ENCODE peak calls at places on chromosomes 5 and 9, in four cellular contexts. D is left ventricle myocardium inferior, U is colonic mucosa, I is mesenchymal stem cell. Y is an unnamed sample.

GRCh38 chr9:36268007-36268427 is 9.8 kb upstream of the GNE start:
- DNase-seq in D (no peak), U (no peak), I (peak; percentile 48), Y (no peak)

GRCh38 chr5:307306-307705 is 14.2 kb upstream of the AHRR start:
- DNase-seq in D (no peak), U (no peak), I (no peak), Y (no peak)

GRCh38 chr5:55533806-55534435 is 843 bp downstream of the PLPP1 start:
- DNase-seq in I (peak; percentile 81), U (peak; percentile 57), D (no peak), Y (no peak)

GRCh38 chr9:4066682-4067081 is 233.2 kb downstream of the GLIS3 start:
- DNase-seq in I (no peak), D (no peak), U (no peak), Y (no peak)

GRCh38 chr5:56278267-56278826 is 45.2 kb upstream of the ANKRD55 start:
- DNase-seq in D (no peak), I (peak; percentile 92), U (no peak), Y (no peak)

GRCh38 chr9:112439825-112440224 is 46.8 kb upstream of the KIAA1958 start:
- DNase-seq in U (no peak), D (no peak), I (no peak), Y (no peak)

GRCh38 chr9:37903581-37903830 is 421 bp downstream of the SLC25A51 start:
- DNase-seq in U (peak; percentile 78), I (peak; percentile 59), D (no peak), Y (peak; percentile 62)

GRCh38 chr5:143235423-143235822 is 168.1 kb downstream of the NR3C1 start:
- DNase-seq in D (no peak), I (peak; percentile 61), U (no peak), Y (no peak)

GRCh38 chr5:78649816-78650561 is 1.4 kb upstream of the LHFPL2 start:
- DNase-seq in U (no peak), I (peak; percentile 70), D (no peak), Y (no peak)

GRCh38 chr5:59134770-59135169 is 551.9 kb downstream of the RAB3C start:
- DNase-seq in I (no peak), U (no peak), D (no peak), Y (no peak)

GRCh38 chr5:165325201-165325600 is 1819.8 kb downstream of the MAT2B start:
- DNase-seq in U (no peak), I (no peak), D (no peak), Y (no peak)

GRCh38 chr5:88269222-88269771 is 652 bp upstream of the TMEM161B start:
- DNase-seq in D (no peak), U (peak; percentile 17), I (peak; percentile 35), Y (no peak)

GRCh38 chr5:61114441-61114840 is 47.8 kb downstream of the SMIM15 start:
- DNase-seq in I (no peak), D (no peak), U (no peak), Y (no peak)

GRCh38 chr5:62718368-62718767 is 139.7 kb downstream of the LRRC70 start:
- DNase-seq in U (no peak), I (no peak), D (no peak), Y (no peak)

GRCh38 chr5:109612278-109612905 is 77.3 kb upstream of the MAN2A1 start:
- DNase-seq in D (no peak), U (no peak), I (no peak), Y (no peak)

GRCh38 chr5:91407204-91407603 is 24.1 kb upstream of the ARRDC3 start:
- DNase-seq in D (no peak), U (no peak), I (no peak), Y (no peak)

DNA sequence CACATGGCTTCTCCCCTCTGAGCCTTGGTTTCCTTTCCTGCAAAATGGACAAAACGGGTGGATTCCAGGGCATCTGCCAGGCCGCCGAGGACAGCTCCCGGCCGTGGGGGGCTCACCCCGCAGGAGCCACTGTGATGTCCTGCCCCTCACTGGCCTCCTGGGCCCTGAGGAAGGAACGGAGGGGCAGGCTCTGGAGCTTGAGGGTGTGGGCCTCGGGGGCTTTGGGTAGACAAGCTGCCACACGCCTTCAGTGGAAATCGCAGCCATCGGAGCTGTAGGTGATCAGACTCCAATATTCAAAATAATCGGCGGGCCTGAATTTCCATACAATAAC is 32.2 kb upstream of the UBAC1 start:
- DNase-seq in I (no peak), U (no peak), D (no peak), Y (no peak)
- H3K4me3 ChIP-seq in I (no peak overlapping the region), U (peak overlapping the region; percentile 14), D (peak overlapping the region; percentile 55), Y (peak overlapping the region; percentile 56)

GRCh38 chr9:129365196-129365595 is 187.1 kb upstream of the IER5L start:
- DNase-seq in I (no peak), U (no peak), D (no peak), Y (no peak)

GRCh38 chr9:129359871-129360536 is 181.9 kb upstream of the IER5L start:
- DNase-seq in D (no peak), U (no peak), I (no peak), Y (no peak)

GRCh38 chr9:129362287-129363098 is 184.4 kb upstream of the IER5L start:
- DNase-seq in U (no peak), D (no peak), I (no peak), Y (no peak)

GRCh38 chr9:129361196-129361595 is 183.1 kb upstream of the IER5L start:
- DNase-seq in D (no peak), U (no peak), I (no peak), Y (no peak)

DNA sequence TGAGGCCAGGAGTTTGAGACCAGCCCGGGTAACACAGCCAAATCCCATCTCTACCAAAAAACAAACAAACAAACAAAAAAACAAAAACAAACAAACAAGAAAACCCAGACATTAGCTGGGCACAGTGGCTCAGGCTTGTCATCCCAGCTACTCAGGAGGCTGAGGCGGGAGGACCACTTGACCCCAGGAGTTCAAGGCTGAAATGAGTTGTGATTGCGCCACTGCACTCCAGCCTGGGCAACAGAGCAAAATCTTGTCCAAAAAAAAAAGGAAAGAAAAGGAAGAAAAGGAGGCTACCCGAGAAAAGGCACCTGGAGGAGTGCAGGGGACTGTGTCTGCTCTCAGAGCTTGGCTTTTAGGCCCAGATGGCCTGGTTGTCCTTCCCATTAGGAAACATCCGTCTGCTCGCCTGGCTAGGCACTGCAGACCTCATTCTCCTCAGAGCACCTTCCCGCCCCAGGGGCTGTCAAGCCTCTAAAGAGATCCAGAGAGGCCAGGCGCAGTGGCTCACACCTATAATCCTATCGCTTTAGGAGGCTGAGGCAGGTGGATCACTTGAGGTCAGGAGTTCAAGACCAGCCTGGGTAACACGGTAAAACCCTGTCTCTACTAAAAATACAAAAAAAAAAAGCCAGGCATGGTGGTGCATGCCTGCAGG is 185.3 kb upstream of the IER5L start:
- DNase-seq in D (no peak), I (no peak), U (no peak), Y (no peak)
- H3K4me1 ChIP-seq in D (no peaks in the 10 kb centered on the region), I (peaks cover 17% of the 10 kb centered on the region), U (no peaks in the 10 kb centered on the region), Y (no peaks in the 10 kb centered on the region)

GRCh38 chr9:121302341-121302740 is 34.4 kb downstream of the GSN start:
- DNase-seq in D (no peak), U (no peak), I (no peak), Y (peak; percentile 42)

GRCh38 chr9:121302786-121303185 is 34.8 kb downstream of the GSN start:
- DNase-seq in I (no peak), U (no peak), D (no peak), Y (no peak)

GRCh38 chr9:121305269-121305994 is 37.5 kb downstream of the GSN start:
- DNase-seq in D (peak; percentile 85), I (no peak), U (no peak), Y (peak; percentile 88)

GRCh38 chr9:121303456-121304451 is 35.8 kb downstream of the GSN start:
- DNase-seq in D (no peak), I (no peak), U (no peak), Y (no peak)

DNA sequence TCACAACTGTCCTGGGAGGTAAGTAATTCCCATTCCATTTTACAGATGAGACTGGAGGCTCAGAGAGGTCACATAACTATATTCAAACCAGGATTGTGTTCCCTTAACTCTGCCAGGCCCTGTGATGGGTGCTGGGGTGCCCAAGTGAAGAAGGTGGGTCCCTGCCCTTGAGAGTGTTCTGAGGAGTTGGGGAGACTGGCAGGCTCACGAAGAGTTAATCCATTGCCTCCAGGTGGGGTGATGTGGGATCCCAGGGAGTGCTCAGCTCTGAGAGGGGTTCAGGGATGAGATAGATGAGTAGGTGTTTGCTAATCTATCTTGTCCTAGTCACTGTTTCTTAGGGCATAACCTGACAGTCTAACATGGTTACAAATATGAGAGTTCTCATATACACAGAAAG is 36.7 kb downstream of the GSN start:
- DNase-seq in U (no peak), I (no peak), D (no peak), Y (no peak)
- H3K27ac ChIP-seq in U (peak overlapping the region; percentile 15), I (no peak overlapping the region), D (peak overlapping the region; percentile 98), Y (no peak overlapping the region)

DNA sequence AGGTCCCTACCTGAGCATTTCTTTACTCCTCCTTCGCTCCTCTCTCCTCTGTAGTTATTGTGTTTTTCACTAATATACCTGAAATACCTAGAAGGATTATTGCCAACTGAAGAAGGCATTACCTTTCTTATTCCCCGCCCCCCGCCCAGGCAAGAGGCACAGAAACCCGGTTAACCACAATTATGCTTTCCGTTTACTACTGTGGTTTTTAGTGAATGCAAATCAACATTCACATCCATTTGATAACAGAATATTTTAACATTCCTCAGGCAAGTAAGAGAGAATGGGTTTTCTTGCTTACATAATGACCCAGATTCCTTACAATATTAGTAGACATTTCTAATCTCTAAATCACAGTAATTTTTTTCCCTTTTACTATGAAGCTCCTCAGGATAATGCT is 137.0 kb downstream of the PCSK5 start:
- DNase-seq in I (no peak), D (no peak), U (no peak), Y (no peak)
- H3K4me3 ChIP-seq in I (no peak overlapping the region), D (no peak overlapping the region), U (no peak overlapping the region), Y (no peak overlapping the region)

DNA sequence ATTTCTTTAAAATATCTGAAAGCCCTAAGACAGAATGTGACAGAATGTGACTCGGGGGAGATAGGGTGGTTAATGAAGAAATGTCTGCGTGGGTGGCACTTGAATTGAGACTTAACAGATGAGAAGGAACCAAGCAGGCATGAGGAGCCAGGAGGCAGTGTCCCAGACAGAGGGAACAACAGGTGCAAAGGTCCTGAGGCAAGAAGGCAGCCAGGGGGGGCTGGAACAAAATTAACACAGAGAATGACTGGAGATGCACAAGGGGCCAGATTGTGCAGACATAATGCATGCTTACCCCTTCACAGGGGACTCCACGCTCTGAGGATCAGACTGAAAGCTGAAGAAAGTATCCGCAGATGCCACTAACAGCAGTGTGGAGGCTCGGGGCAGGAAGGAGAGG is 1.7 kb downstream of the LMAN2 start:
- DNase-seq in D (no peak), U (no peak), I (no peak), Y (no peak)
- H3K4me1 ChIP-seq in D (peaks cover 44% of the 10 kb centered on the region), U (peaks cover 10% of the 10 kb centered on the region), I (peaks cover 19% of the 10 kb centered on the region), Y (peaks cover 21% of the 10 kb centered on the region)

GRCh38 chr9:137303893-137304382 is 1.9 kb upstream of the NRARP start:
- DNase-seq in U (peak; percentile 45), D (no peak), I (no peak), Y (peak; percentile 48)
- H3K27ac ChIP-seq in U (peak overlapping the region; percentile 98), D (peak overlapping the region; percentile 91), I (no peak overlapping the region), Y (no peak overlapping the region)

Y was measured in psoas muscle.